ENCODE peak calls at places on chromosomes 1 and 21, in five cellular contexts. W is suprapubic skin, U is GM23338, Z is HL-60, X is GM12891. Q is an unnamed sample.

GRCh38 chr1:199223936-199224335 is 585.1 kb downstream of the PTPRC start:
- DNase-seq in U (no peak), W (no peak), X (no peak), Z (no peak), Q (no peak)

GRCh38 chr1:110265186-110265585 is 55.1 kb downstream of the KCNC4 start:
- DNase-seq in X (no peak), W (no peak), Z (no peak), U (no peak), Q (no peak)

GRCh38 chr21:37032877-37033471 is 26.5 kb downstream of the RIPPLY3 start:
- DNase-seq in U (no peak), X (no peak), Z (no peak), W (no peak), Q (no peak)

GRCh38 chr1:169550294-169550693 is 36.0 kb downstream of the F5 start:
- DNase-seq in U (peak; percentile 77), W (no peak), X (no peak), Z (peak; percentile 18), Q (no peak)

GRCh38 chr21:41048636-41049035 is 119.3 kb upstream of the BACE2 start:
- DNase-seq in W (no peak), Z (no peak), U (no peak), X (no peak), Q (no peak)

GRCh38 chr1:51686450-51686849 is 69.6 kb downstream of the OSBPL9 start:
- DNase-seq in W (no peak), U (no peak), Z (no peak), X (no peak), Q (no peak)

GRCh38 chr1:239742416-239743109 is 349.1 kb upstream of the FMN2 start:
- DNase-seq in Z (peak; percentile 53), X (no peak), U (no peak), W (no peak), Q (no peak)

GRCh38 chr1:33624991-33625870 is 152.8 kb downstream of the ZSCAN20 start:
- DNase-seq in U (peak; percentile 46), X (peak; percentile 43), W (no peak), Z (no peak), Q (no peak)

GRCh38 chr1:55876276-55877060 is 661.3 kb upstream of the USP24 start:
- DNase-seq in W (no peak), U (no peak), X (no peak), Z (no peak), Q (no peak)

GRCh38 chr1:20185834-20186782 is at the start of the genes PLA2G2C and UBXN10:
- DNase-seq in X (peak; percentile 58), W (peak; percentile 74), Z (no peak), U (peak; percentile 85), Q (peak; percentile 45)

GRCh38 chr1:63592536-63593302 is 492 bp upstream of the PGM1 start:
- DNase-seq in W (no peak), X (no peak), U (peak; percentile 90), Z (no peak), Q (no peak)

GRCh38 chr1:39632491-39633417 is 6.7 kb downstream of the HEYL start:
- DNase-seq in W (peak; percentile 68), X (no peak), U (peak; percentile 80), Z (no peak), Q (no peak)

GRCh38 chr1:151849871-151850270 is 3.6 kb downstream of the THEM5 start:
- DNase-seq in Z (no peak), U (no peak), X (no peak), W (no peak), Q (no peak)

GRCh38 chr1:182377175-182377574 is 14.4 kb downstream of the GLUL start:
- DNase-seq in X (no peak), U (no peak), Z (no peak), W (no peak), Q (no peak)

GRCh38 chr21:14046401-14046800 is 164.4 kb downstream of the LIPI start:
- DNase-seq in U (no peak), W (no peak), X (no peak), Z (no peak), Q (no peak)

GRCh38 chr1:22491995-22492726 is 40.5 kb downstream of the ZBTB40 start:
- DNase-seq in U (no peak), W (no peak), X (no peak), Z (no peak), Q (no peak)

GRCh38 chr1:229240532-229240931 is 30.4 kb upstream of the RAB4A start:
- DNase-seq in Z (no peak), U (no peak), X (no peak), W (no peak), Q (no peak)

GRCh38 chr21:44574457-44575306 is 1.2 kb downstream of the KRTAP10-4 start:
- DNase-seq in Z (no peak), U (peak; percentile 47), X (no peak), W (no peak), Q (no peak)

GRCh38 chr1:31880957-31881697 is 57.0 kb downstream of the PTP4A2 start:
- DNase-seq in W (no peak), X (no peak), Z (no peak), U (no peak), Q (no peak)

GRCh38 chr21:32351428-32351827 is 41.4 kb downstream of the URB1 start:
- DNase-seq in W (no peak), U (no peak), Z (no peak), X (no peak), Q (no peak)

DNA sequence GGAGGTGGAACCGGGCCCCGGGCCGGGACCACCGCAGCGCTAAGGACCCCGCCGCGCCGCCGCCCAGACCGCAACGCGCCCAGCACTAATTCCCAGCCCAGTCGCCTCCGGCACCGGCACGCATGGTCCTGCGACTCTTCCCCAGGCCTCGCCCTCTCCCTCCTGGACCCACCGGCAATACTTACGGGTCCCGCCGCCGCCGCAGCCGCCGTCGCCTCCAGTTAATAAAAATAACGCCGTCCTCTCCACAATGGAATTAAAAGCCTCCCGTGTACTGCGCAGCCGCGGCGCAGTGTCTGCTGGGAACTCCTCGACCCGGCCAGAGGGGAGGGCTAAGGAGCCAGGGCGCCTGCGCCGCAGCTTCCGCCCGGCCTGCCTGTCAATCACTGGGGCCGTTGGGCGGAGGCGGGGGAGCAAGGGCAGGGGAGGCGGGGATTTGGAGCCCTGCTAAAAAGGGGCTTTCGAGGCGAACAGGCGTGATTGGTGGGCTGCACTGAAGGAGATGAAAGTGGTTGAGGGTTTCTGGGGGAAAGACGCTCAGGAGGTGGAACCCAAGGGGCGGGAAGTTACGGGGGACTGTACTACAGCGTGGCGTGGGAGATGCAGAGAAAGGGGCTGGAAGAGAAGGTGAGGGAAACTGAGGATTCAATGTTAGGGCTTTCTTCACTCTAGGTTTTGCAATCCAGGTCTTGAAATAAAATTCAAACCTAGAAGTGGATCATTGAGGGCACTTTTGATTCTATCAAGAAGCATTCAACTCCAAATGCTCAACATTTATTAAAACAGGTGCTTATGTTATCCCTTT is at the start of gene ZNF281:
- DNase-seq in W (peak; percentile 95), Z (peak; percentile 93), X (peak; percentile 86), U (peak; percentile 99), Q (peak; percentile 85)
- TF ChIP-seq POLR2AphosphoS5 in W (no peak), Z (peak; percentile 66), X (peak; percentile 69), U (peak; percentile 68), Q (no peak)

GRCh38 chr1:203311368-203312301 is 6.3 kb downstream of the BTG2 start:
- DNase-seq in W (no peak), Z (no peak), X (no peak), U (no peak), Q (no peak)
- TF ChIP-seq POLR2AphosphoS5 in W (no peak), Z (no peak), X (no peak), U (no peak), Q (no peak)

DNA sequence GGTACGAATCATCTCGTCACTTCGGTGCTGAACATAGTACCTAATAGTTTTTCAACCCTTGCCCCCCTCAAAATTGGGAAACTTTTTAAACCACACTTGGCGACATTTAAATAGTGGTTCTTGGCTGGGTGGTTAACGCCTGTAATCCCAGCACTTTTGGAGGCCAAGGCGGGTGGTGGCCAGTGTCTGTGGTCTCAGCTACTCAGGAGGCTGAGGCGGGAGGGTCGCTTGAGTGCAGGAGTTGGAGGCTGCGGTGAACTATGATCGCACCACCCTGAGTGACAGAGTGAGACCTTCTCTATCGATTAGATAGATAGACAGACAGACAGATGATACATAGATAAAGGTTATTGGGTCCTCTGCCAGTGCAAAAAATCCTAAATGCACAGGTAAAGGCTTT is 55.5 kb upstream of the RASAL2 start:
- DNase-seq in W (no peak), X (no peak), Z (no peak), U (no peak), Q (no peak)
- TF ChIP-seq POLR2AphosphoS5 in W (no peak), X (no peak), Z (no peak), U (no peak), Q (no peak)

GRCh38 chr1:153698648-153699004 is 20.1 kb downstream of the NPR1 start:
- DNase-seq in U (no peak), X (no peak), Z (no peak), W (no peak), Q (no peak)

GRCh38 chr1:153696741-153697140 is 18.3 kb downstream of the NPR1 start:
- DNase-seq in Z (no peak), W (no peak), X (no peak), U (no peak), Q (no peak)

GRCh38 chr1:153699116-153699515 is 20.6 kb downstream of the NPR1 start:
- DNase-seq in U (no peak), Z (no peak), W (no peak), X (no peak), Q (no peak)

GRCh38 chr1:153697191-153697872 is 18.8 kb downstream of the NPR1 start:
- DNase-seq in U (peak; percentile 77), W (no peak), Z (no peak), X (no peak), Q (no peak)

DNA sequence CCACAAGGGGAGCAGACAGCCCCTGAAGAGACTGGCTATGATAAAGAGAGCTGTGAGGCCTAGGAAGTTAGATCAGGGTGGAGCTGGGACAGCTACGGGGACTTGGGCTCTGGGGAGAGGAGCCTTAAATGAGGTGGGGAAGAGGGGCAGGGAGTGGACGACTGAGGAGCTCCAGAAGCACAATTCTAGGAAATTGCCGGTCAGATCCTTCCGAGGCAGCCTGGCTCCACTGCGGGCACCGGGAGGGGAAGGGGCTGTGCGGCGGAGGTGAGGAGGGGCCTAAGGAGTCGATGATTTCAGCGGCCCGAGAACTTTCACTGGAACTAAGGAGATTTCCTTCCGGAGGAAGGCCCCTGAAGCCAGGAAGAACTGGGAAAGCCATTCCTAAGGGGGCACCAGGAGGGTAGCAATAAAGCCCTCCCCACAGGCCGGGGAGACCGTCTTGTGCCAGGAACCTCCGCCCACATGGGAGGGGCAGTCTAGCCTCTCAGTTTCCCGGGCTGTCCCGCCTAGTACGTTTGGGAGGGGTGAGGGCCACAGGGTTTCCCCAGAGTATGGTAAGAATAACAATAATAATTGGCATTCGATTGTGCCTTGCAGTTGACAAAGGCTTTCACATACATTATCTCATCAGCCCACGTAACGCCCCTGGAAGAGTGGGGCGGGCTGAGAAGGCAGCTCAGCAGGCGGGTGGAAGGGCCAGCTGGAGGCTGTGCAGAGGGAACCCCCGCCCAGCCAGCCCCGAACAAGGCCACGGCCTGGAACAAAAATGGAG is 19.6 kb downstream of the NPR1 start:
- DNase-seq in X (no peak), U (peak; percentile 66), Z (no peak), W (peak; percentile 83), Q (no peak)
- TF ChIP-seq POLR2AphosphoS5 in X (no peak), U (peak; percentile 26), Z (no peak), W (no peak), Q (no peak)

GRCh38 chr1:234239936-234240335 is 133.3 kb upstream of the COA6 start:
- DNase-seq in U (no peak), Z (no peak), X (no peak), W (no peak), Q (no peak)
- TF ChIP-seq POLR2AphosphoS5 in U (no peak), Z (no peak), X (no peak), W (no peak), Q (no peak)